ENCODE peak calls at places on chromosomes 5 and 9, in eight cellular contexts. V, P, K, C, T, R, S and B are unnamed samples.

GRCh38 chr9:1604942-1605560 is 410.1 kb upstream of the SMARCA2 start:
- DNase-seq in S (peak; percentile 28), R (no peak), T (no peak), P (no peak), K (no peak), C (no peak), V (no peak), B (no peak)

GRCh38 chr9:37486616-37487544 is 1.1 kb downstream of the POLR1E start:
- DNase-seq in T (no peak), P (no peak), K (no peak), R (peak; percentile 98), V (no peak), C (no peak), S (no peak), B (no peak)

GRCh38 chr9:94199776-94200175 is 59.3 kb upstream of the ZNF169 start:
- DNase-seq in T (no peak), V (no peak), K (no peak), P (no peak), S (no peak), C (no peak), R (no peak), B (no peak)

GRCh38 chr9:4769321-4770080 is 23.2 kb upstream of the RCL1 start:
- DNase-seq in R (peak; percentile 53), T (no peak), K (no peak), C (no peak), V (no peak), S (no peak), P (no peak), B (no peak)

GRCh38 chr5:146877178-146877681 is 1.3 kb downstream of the PPP2R2B start:
- DNase-seq in K (no peak), P (no peak), R (no peak), S (no peak), C (no peak), T (no peak), V (no peak), B (no peak)

GRCh38 chr5:17217421-17218352 is at the start of gene BASP1:
- DNase-seq in S (peak; percentile 91), R (peak; percentile 75), C (peak; percentile 89), T (no peak), K (peak; percentile 97), V (peak; percentile 85), P (peak; percentile 67), B (peak; percentile 33)

GRCh38 chr5:77101298-77101697 is 14.2 kb upstream of the ZBED3 start:
- DNase-seq in S (no peak), V (no peak), T (no peak), R (peak; percentile 71), K (no peak), P (no peak), C (no peak), B (no peak)

GRCh38 chr5:54942064-54942778 is 43.2 kb downstream of the ESM1 start:
- DNase-seq in P (peak; percentile 80), T (no peak), R (no peak), V (no peak), C (no peak), K (no peak), S (no peak), B (no peak)

GRCh38 chr5:82257247-82257646 is 20.9 kb downstream of the RPS23 start:
- DNase-seq in P (no peak), R (no peak), V (no peak), C (no peak), K (no peak), T (no peak), S (no peak), B (no peak)

GRCh38 chr5:143557061-143557818 is 153.8 kb upstream of the NR3C1 start:
- DNase-seq in S (no peak), R (peak; percentile 94), K (no peak), V (no peak), C (no peak), P (no peak), T (no peak), B (no peak)

GRCh38 chr9:503331-503730 is 288.7 kb downstream of the DOCK8 start:
- DNase-seq in V (no peak), P (no peak), C (no peak), T (no peak), S (no peak), K (no peak), R (no peak), B (no peak)

GRCh38 chr5:124460666-124461065 is 285.8 kb downstream of the ZNF608 start:
- DNase-seq in K (no peak), S (no peak), P (no peak), T (no peak), R (no peak), C (no peak), V (no peak), B (no peak)

GRCh38 chr5:124456244-124456643 is 290.2 kb downstream of the ZNF608 start:
- DNase-seq in C (no peak), K (no peak), V (no peak), R (peak; percentile 52), P (no peak), S (no peak), T (no peak), B (no peak)

GRCh38 chr5:124460000-124460399 is 286.4 kb downstream of the ZNF608 start:
- DNase-seq in T (no peak), P (no peak), R (no peak), K (no peak), C (no peak), V (no peak), S (no peak), B (no peak)

GRCh38 chr5:124457101-124457500 is 289.3 kb downstream of the ZNF608 start:
- DNase-seq in P (no peak), K (no peak), C (no peak), S (no peak), T (no peak), R (no peak), V (no peak), B (no peak)

GRCh38 chr5:124457901-124458300 is 288.5 kb downstream of the ZNF608 start:
- DNase-seq in C (no peak), V (no peak), S (no peak), R (no peak), T (no peak), K (no peak), P (no peak), B (no peak)
- H3K4me3 ChIP-seq in C (no peak overlapping the region), V (no peak overlapping the region), S (no peak overlapping the region), R (no peak overlapping the region), T (no peak overlapping the region), K (no peak overlapping the region), P (no peak overlapping the region), B (no peak overlapping the region)

GRCh38 chr5:35855221-35855620 is 1.5 kb upstream of the IL7R start:
- DNase-seq in T (no peak), R (no peak), C (no peak), V (no peak), S (no peak), P (no peak), K (no peak), B (no peak)

GRCh38 chr5:35857004-35857345 is 284 bp downstream of the IL7R start:
- DNase-seq in V (no peak), S (no peak), K (no peak), T (no peak), R (no peak), P (no peak), C (no peak), B (no peak)

GRCh38 chr5:35857606-35858205 is 1.0 kb downstream of the IL7R start:
- DNase-seq in K (no peak), T (no peak), P (peak; percentile 91), C (no peak), R (peak; percentile 91), S (no peak), V (no peak), B (no peak)

GRCh38 chr5:35854248-35854647 is 2.4 kb upstream of the IL7R start:
- DNase-seq in S (no peak), C (no peak), T (no peak), K (no peak), P (no peak), V (no peak), R (no peak), B (no peak)

DNA sequence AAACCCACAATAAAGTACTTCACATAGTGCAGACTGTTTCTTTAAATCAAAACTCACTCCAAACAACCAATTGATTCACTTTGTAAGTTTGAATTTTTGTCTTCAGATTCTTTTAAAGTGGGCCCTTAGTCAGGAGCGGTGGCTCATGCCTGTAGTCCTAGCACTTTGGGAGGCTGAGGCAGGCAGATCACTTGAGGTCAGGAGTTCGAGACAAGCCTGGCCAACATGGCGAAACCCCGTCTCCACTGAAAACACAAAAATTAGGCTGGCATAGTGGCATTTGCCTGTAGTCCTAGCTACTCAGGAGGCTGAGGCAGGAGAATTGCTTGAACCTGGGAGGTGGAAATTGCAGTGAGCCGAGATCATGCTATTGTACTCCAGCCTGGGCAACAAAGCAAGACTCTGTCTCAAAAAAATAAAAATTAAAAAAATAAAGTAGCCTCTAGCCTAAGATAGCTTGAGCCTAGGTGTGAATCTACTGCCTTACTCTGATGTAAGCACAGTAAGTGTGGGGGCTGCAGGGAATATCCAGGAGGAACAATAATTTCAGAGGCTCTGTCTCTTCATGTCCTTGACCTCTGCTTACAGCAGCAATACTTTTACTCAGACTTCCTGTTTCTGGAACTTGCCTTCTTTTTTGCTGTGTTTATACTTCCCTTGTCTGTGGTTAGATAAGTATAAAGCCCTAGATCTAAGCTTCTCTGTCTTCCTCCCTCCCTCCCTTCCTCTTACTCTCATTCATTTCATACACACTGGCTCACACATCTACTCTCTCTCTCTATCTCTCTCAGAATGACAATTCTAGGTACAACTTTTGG is at the start of gene IL7R:
- DNase-seq in V (no peak), P (peak; percentile 47), T (no peak), C (no peak), R (peak; percentile 79), K (no peak), S (no peak), B (no peak)
- TF ChIP-seq POLR2A in V (peak; percentile 33), P (no peak), T (no peak), C (no peak), R (peak; percentile 29), K (peak; percentile 58), S (no peak), B (no peak)

DNA sequence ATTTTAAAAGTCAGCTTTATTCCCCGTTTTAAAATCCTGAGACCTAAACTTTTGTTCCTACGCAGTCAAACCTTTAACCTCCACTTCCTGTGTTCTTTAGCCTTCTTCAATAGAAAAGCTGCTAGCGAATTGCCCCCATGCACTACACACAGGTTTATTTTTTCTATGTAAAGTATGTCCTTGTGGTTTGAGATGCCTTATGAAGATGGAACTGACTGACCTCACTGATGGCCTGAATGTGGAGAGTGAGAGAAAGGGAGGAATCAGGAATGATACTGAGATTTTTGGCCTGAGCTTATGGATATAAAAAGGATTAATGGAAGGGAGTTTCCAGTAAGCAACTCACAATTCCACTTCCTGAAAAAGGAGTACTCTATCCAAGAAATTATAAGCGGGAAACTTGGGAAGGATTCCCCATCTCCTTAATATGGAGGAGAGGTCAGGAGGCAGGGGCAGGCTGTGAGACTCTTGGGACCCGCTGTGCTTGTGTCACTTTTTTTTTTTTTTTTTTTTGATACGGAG is 89.5 kb downstream of the UGCG start:
- DNase-seq in C (no peak), V (no peak), S (no peak), R (peak; percentile 82), T (no peak), K (no peak), P (peak; percentile 46), B (no peak)
- H3K27ac ChIP-seq in C (no peak overlapping the region), V (peak overlapping the region; percentile 51), S (no peak overlapping the region), R (peak overlapping the region; percentile 35), T (no peak overlapping the region), K (peak overlapping the region; percentile 80), P (no peak overlapping the region), B (no peak overlapping the region)

DNA sequence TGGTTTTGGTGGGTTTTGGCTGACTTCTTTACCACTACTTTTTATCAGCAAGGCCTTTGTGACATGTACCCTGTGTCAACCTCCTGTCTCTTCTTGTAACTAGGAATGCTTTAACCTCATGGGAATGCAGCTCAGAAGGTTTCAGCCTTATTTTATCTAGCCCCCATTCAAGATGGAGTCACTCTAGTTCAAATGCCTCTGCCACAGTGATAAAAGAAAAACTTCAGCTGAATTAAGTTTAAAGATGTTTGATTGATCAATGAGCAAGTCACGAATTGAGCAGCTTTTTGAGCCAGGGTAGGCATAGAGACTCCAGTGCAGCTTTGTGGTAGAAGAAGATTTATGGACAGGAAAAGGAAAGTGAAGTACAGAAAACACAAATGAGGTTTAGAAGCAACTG is 6.9 kb upstream of the NANS start:
- DNase-seq in R (no peak), T (no peak), V (no peak), P (no peak), S (no peak), K (no peak), C (no peak), B (no peak)
- H3K4me3 ChIP-seq in R (no peak overlapping the region), T (no peak overlapping the region), V (no peak overlapping the region), P (no peak overlapping the region), S (no peak overlapping the region), K (no peak overlapping the region), C (no peak overlapping the region), B (no peak overlapping the region)